ENCODE peak calls at places on chromosomes 12 and 14, in seven cellular contexts. B is CD8-positive, alpha-beta T cell; X is Calu3; Q is choroid plexus epithelial cell; F is astrocyte of the spinal cord; A is NCI-H1694 treated with DMSO at 0.1 percent for 48 hours; R is CD8-positive, alpha-beta memory T cell. J is an unnamed sample.

GRCh38 chr14:51396222-51396815 is 156.3 kb downstream of the TMX1 start:
- DNase-seq in B (no peak), X (peak; percentile 38), A (peak; percentile 99), Q (peak; percentile 97), R (no peak), F (peak; percentile 96), J (no peak)

GRCh38 chr14:54377501-54377900 is 19.3 kb upstream of the CDKN3 start:
- DNase-seq in Q (no peak), B (no peak), F (no peak), A (no peak), R (no peak), X (no peak), J (no peak)

GRCh38 chr12:75870878-75871277 is 160.7 kb downstream of the PHLDA1 start:
- DNase-seq in R (no peak), X (no peak), F (peak; percentile 59), A (no peak), Q (peak; percentile 55), B (no peak), J (no peak)

GRCh38 chr12:23830210-23830609 is 119.3 kb downstream of the SOX5 start:
- DNase-seq in F (no peak), A (no peak), R (no peak), Q (no peak), B (no peak), X (no peak), J (no peak)

GRCh38 chr14:73245401-73246325 is 8.4 kb downstream of the PAPLN start:
- DNase-seq in R (peak; percentile 26), B (peak; percentile 46), X (no peak), A (no peak), F (peak; percentile 24), Q (peak; percentile 43), J (peak; percentile 25)

GRCh38 chr12:112711026-112711425 is 80.5 kb upstream of the RPH3A start:
- DNase-seq in F (no peak), B (no peak), Q (no peak), A (no peak), X (no peak), R (no peak), J (no peak)

GRCh38 chr14:63960926-63961567 is 108.2 kb downstream of the SYNE2 start:
- DNase-seq in R (no peak), B (no peak), Q (peak; percentile 55), F (peak; percentile 48), X (no peak), A (no peak), J (no peak)

GRCh38 chr12:1013618-1014489 is 22.8 kb downstream of the ERC1 start:
- DNase-seq in B (no peak), Q (peak; percentile 91), F (peak; percentile 84), X (no peak), R (no peak), A (no peak), J (no peak)

GRCh38 chr12:68455676-68456345 is 123.6 kb upstream of the MDM1 start:
- DNase-seq in R (no peak), X (no peak), F (no peak), A (no peak), B (peak; percentile 7), Q (peak; percentile 28), J (peak; percentile 18)

J was measured in small intestine.